ENCODE peak calls at places on chromosomes 16 and 17, in five cellular contexts. Y, P, C, J and W are unnamed samples.

GRCh38 chr17:57051886-57052342 is 33.1 kb upstream of the AKAP1 start:
- DNase-seq in Y (no peak), P (no peak), C (no peak), J (no peak), W (no peak)

GRCh38 chr16:66714659-66715307 is 18.2 kb upstream of the CMTM4 start:
- DNase-seq in Y (no peak), P (no peak), C (no peak), J (no peak), W (no peak)

GRCh38 chr16:85173981-85174751 is 61.9 kb upstream of the CIBAR2 start:
- DNase-seq in Y (no peak), P (no peak), C (peak; percentile 29), J (no peak), W (no peak)

GRCh38 chr16:19497181-19497580 is 24.7 kb downstream of the GDE1 start:
- DNase-seq in Y (no peak), P (no peak), C (no peak), J (no peak), W (no peak)

GRCh38 chr16:49442805-49443204 is 69.2 kb downstream of the C16orf78 start:
- DNase-seq in Y (no peak), P (no peak), C (no peak), J (no peak), W (no peak)

GRCh38 chr17:72087876-72088275 is 32.9 kb upstream of the SOX9 start:
- DNase-seq in Y (no peak), P (no peak), C (no peak), J (no peak), W (no peak)

GRCh38 chr17:44374306-44375195 is 10.9 kb upstream of the FAM171A2 start:
- DNase-seq in Y (peak; percentile 74), P (no peak), C (no peak), J (no peak), W (no peak)

GRCh38 chr17:47879028-47879585 is 16.9 kb upstream of the SP2 start:
- DNase-seq in Y (no peak), P (no peak), C (no peak), J (no peak), W (no peak)

GRCh38 chr17:31431795-31432658 is 40.6 kb downstream of the RAB11FIP4 start:
- DNase-seq in Y (no peak), P (no peak), C (no peak), J (no peak), W (no peak)

GRCh38 chr17:38751144-38751802 is 1.3 kb upstream of the PSMB3 start:
- DNase-seq in Y (no peak), P (no peak), C (no peak), J (no peak), W (no peak)

GRCh38 chr16:80231888-80232287 is 308.9 kb upstream of the DYNLRB2 start:
- DNase-seq in Y (no peak), P (no peak), C (no peak), J (no peak), W (no peak)

GRCh38 chr17:83119987-83120864 is 40.8 kb downstream of the METRNL start:
- DNase-seq in Y (no peak), P (no peak), C (no peak), J (no peak), W (no peak)